ENCODE peak calls at places on chromosomes 4 and X, in six cellular contexts. J, H, D, W, B and Y are unnamed samples.

GRCh38 chrX:103615781-103616180 is 8.0 kb downstream of the TCEAL3 start:
- DNase-seq in J (peak), H (no peak), D (no peak), W (no peak), B (no peak), Y (no peak)

GRCh38 chrX:32155044-32155638 is 1056.2 kb downstream of the DMD start:
- DNase-seq in J (no peak), H (no peak), D (no peak), W (peak), B (no peak), Y (no peak)

GRCh38 chr4:148477276-148477675 is 35.1 kb upstream of the NR3C2 start:
- DNase-seq in J (no peak), H (no peak), D (no peak), W (peak), B (no peak), Y (no peak)

GRCh38 chr4:8547108-8547911 is 32.9 kb upstream of the GPR78 start:
- DNase-seq in J (peak), H (no peak), D (no peak), W (peak), B (no peak), Y (peak)

GRCh38 chr4:118173956-118174355 is 139.7 kb downstream of the NDST3 start:
- DNase-seq in J (peak), H (no peak), D (peak), W (no peak), B (no peak), Y (peak)

GRCh38 chr4:81566076-81566663 is 94.5 kb upstream of the RASGEF1B start:
- DNase-seq in J (no peak), H (no peak), D (no peak), W (no peak), B (no peak), Y (peak)

GRCh38 chr4:6972911-6973310 is 63.3 kb downstream of the TBC1D14 start:
- DNase-seq in J (peak), H (no peak), D (no peak), W (peak), B (no peak), Y (no peak)

GRCh38 chr4:2361366-2362285 is 56.8 kb downstream of the ZFYVE28 start:
- DNase-seq in J (no peak), H (no peak), D (no peak), W (no peak), B (no peak), Y (no peak)

GRCh38 chrX:17805120-17805519 is 56.0 kb downstream of the RAI2 start:
- DNase-seq in J (no peak), H (no peak), D (no peak), W (no peak), B (no peak), Y (no peak)

GRCh38 chr4:48340905-48341775 is at the start of gene SLAIN2:
- DNase-seq in J (peak), H (peak), D (peak), W (peak), B (peak), Y (peak)

GRCh38 chr4:100081511-100081910 is 108.8 kb downstream of the DDIT4L start:
- DNase-seq in J (no peak), H (no peak), D (no peak), W (no peak), B (no peak), Y (no peak)

GRCh38 chrX:43953218-43953617 is 20.0 kb downstream of the NDP start:
- DNase-seq in J (peak), H (no peak), D (no peak), W (no peak), B (no peak), Y (no peak)

GRCh38 chr4:183436417-183436816 is 8.0 kb upstream of the CDKN2AIP start:
- DNase-seq in J (no peak), H (no peak), D (no peak), W (no peak), B (no peak), Y (no peak)

GRCh38 chr4:153374471-153374870 is 30.0 kb downstream of the MND1 start:
- DNase-seq in J (no peak), H (no peak), D (peak), W (no peak), B (no peak), Y (peak)

DNA sequence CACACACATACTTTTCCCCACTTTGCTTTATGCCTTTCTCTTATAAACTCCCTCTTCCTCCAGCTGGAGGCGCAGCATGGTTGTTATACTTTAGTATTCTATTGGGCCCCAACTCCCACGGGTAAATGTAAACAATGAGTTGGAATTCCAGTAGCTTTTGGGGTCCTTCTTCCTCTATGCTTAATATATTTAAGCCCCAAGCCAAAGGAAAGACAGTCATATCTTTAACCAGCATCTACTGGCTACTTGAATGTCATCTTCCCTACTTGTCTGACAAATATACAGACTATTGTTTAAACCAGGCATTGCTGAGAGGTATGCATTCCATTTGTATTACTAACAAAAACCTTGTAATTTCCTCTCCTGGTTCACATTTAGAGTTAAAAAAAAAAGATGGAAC is 72.9 kb downstream of the WDR19 start:
- DNase-seq in J (peak), H (no peak), D (no peak), W (peak), B (no peak), Y (peak)
- TF ChIP-seq CTCF in J (peak), H (peak), D (no peak), W (peak), B (no peak), Y (peak)

GRCh38 chr4:97917115-97917514 is 226.2 kb downstream of the STPG2 start:
- DNase-seq in J (no peak), H (no peak), D (no peak), W (no peak), B (no peak), Y (no peak)

GRCh38 chr4:97924341-97924958 is 218.8 kb downstream of the STPG2 start:
- DNase-seq in J (no peak), H (no peak), D (no peak), W (no peak), B (no peak), Y (no peak)

DNA sequence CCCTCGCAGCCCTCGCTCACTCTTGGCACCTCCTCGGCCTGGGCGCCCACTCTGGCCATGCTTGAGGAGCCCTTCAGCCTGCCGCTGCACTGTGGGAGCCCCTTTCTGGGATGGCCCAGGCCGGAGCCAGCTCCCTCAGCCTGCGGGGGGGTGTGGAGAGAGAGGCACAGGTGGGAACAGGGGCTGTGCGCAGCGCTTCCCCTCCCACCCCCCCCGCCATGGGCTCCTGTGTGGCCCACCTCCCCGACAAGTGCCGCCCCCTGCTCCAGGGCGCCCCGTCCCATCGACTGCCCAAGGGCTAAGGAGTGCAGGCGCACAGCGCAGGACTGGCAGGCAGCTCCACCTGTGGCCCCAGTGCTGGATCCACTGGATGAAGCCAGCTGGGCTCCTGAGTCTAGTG is 220.2 kb downstream of the STPG2 start:
- DNase-seq in J (no peak), H (no peak), D (no peak), W (no peak), B (no peak), Y (no peak)
- TF ChIP-seq CTCF in J (no peak), H (no peak), D (no peak), W (no peak), B (no peak), Y (no peak)

GRCh38 chrX:16445166-16445752 is 204.7 kb upstream of the S100G start:
- DNase-seq in J (peak), H (peak), D (no peak), W (peak), B (no peak), Y (peak)
- TF ChIP-seq CTCF in J (peak), H (peak), D (peak), W (peak), B (peak), Y (peak)

GRCh38 chr4:75848891-75849290 is 53.4 kb downstream of the PPEF2 start:
- DNase-seq in J (peak), H (no peak), D (no peak), W (no peak), B (no peak), Y (peak)

GRCh38 chr4:75843596-75843995 is 58.7 kb downstream of the PPEF2 start:
- DNase-seq in J (no peak), H (no peak), D (no peak), W (no peak), B (no peak), Y (no peak)

GRCh38 chr4:75844151-75844662 is 58.0 kb downstream of the PPEF2 start:
- DNase-seq in J (peak), H (no peak), D (peak), W (no peak), B (no peak), Y (peak)

GRCh38 chr4:75845992-75846391 is 56.3 kb downstream of the PPEF2 start:
- DNase-seq in J (peak), H (no peak), D (no peak), W (no peak), B (no peak), Y (no peak)

DNA sequence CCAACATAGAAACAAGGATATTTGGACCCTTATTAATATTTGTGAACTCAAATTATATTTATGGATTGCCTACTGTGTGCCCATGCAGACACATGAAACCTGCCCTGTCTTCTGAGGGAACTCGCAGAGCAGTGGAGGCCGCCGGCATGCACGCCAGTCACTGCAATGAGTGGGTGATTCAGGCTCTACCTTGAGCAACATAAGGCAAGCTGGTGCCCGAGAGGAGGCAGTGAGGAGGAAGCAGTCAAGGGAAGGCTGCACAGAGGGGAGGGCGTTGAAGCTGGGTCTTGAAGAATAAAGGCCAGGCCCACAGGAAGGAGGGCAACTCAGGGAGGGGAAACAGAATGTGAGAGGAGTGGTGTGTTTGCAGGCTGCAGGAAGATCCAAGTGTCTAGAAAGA is 52.8 kb downstream of the PPEF2 start:
- DNase-seq in J (no peak), H (no peak), D (no peak), W (peak), B (no peak), Y (peak)
- TF ChIP-seq CTCF in J (no peak), H (no peak), D (no peak), W (no peak), B (no peak), Y (no peak)